ENCODE peak calls at places on chromosomes 13 and 19, in eight cellular contexts. O is pancreas, L is retinal pigment epithelial cell, P is GM12864, A is transverse colon, W is breast epithelium, C is AG04449, M is SK-N-MC. V is an unnamed sample.

GRCh38 chr13:39672378-39673132 is 17.1 kb downstream of the COG6 start:
- DNase-seq in O (no peak), L (no peak), P (no peak), A (no peak), W (no peak), C (no peak), M (no peak), V (no peak)

GRCh38 chr13:110354209-110354627 is 47.1 kb downstream of the COL4A2 start:
- DNase-seq in O (no peak), L (no peak), P (no peak), A (no peak), W (no peak), C (no peak), M (no peak), V (no peak)

GRCh38 chr19:7534531-7534980 is 961 bp upstream of the PNPLA6 start:
- DNase-seq in O (peak), L (peak), P (no peak), A (peak), W (no peak), C (no peak), M (peak), V (peak)

GRCh38 chr19:40400521-40400920 is 10.5 kb upstream of the HIPK4 start:
- DNase-seq in O (no peak), L (no peak), P (no peak), A (no peak), W (no peak), C (no peak), M (no peak), V (no peak)

GRCh38 chr13:75788494-75788991 is 152.4 kb downstream of the LMO7 start:
- DNase-seq in O (no peak), L (peak), P (no peak), A (peak), W (no peak), C (peak), M (no peak), V (peak)

GRCh38 chr13:47033216-47033615 is 136.4 kb upstream of the HTR2A start:
- DNase-seq in O (no peak), L (no peak), P (no peak), A (no peak), W (no peak), C (no peak), M (no peak), V (peak)

GRCh38 chr19:29886535-29886934 is 55.5 kb upstream of the URI1 start:
- DNase-seq in O (no peak), L (no peak), P (no peak), A (no peak), W (no peak), C (no peak), M (no peak), V (no peak)

GRCh38 chr19:35510626-35510964 is 2.9 kb downstream of the DMKN start:
- DNase-seq in O (no peak), L (no peak), P (no peak), A (no peak), W (no peak), C (no peak), M (no peak), V (no peak)

GRCh38 chr19:38466050-38466449 is 32.6 kb downstream of the RYR1 start:
- DNase-seq in O (no peak), L (no peak), P (no peak), A (no peak), W (no peak), C (no peak), M (no peak), V (no peak)

GRCh38 chr13:50290186-50290585 is 274.9 kb downstream of the KCNRG start:
- DNase-seq in O (no peak), L (no peak), P (no peak), A (no peak), W (no peak), C (no peak), M (no peak), V (no peak)

GRCh38 chr13:84126671-84127171 is 244.4 kb upstream of the SLITRK1 start:
- DNase-seq in O (no peak), L (no peak), P (no peak), A (no peak), W (no peak), C (no peak), M (no peak), V (peak)

GRCh38 chr13:39415403-39415802 is 187.6 kb downstream of the LHFPL6 start:
- DNase-seq in O (no peak), L (peak), P (no peak), A (no peak), W (no peak), C (no peak), M (no peak), V (no peak)

GRCh38 chr19:50462970-50463369 is 13.3 kb upstream of the EMC10 start:
- DNase-seq in O (no peak), L (no peak), P (no peak), A (no peak), W (no peak), C (no peak), M (no peak), V (no peak)

GRCh38 chr19:42271861-42272534 is 2.9 kb downstream of the CIC start:
- DNase-seq in O (no peak), L (no peak), P (no peak), A (no peak), W (no peak), C (no peak), M (no peak), V (no peak)

GRCh38 chr19:5881543-5882299 is 11.4 kb upstream of the FUT5 start:
- DNase-seq in O (no peak), L (no peak), P (no peak), A (no peak), W (no peak), C (no peak), M (no peak), V (no peak)

GRCh38 chr13:48123827-48124226 is 28.9 kb upstream of the MED4 start:
- DNase-seq in O (no peak), L (no peak), P (no peak), A (peak), W (no peak), C (no peak), M (no peak), V (no peak)

GRCh38 chr13:107141767-107142166 is 573.8 kb upstream of the ARGLU1 start:
- DNase-seq in O (no peak), L (no peak), P (no peak), A (no peak), W (no peak), C (no peak), M (no peak), V (no peak)

GRCh38 chr19:18574691-18575291 is 3.1 kb downstream of the UBA52 start:
- DNase-seq in O (no peak), L (no peak), P (no peak), A (no peak), W (no peak), C (no peak), M (no peak), V (no peak)

GRCh38 chr13:32134241-32134801 is 102.7 kb downstream of the FRY start:
- DNase-seq in O (no peak), L (no peak), P (no peak), A (no peak), W (no peak), C (no peak), M (no peak), V (no peak)

GRCh38 chr19:14146789-14147216 is 10.4 kb upstream of the ASF1B start:
- DNase-seq in O (no peak), L (no peak), P (no peak), A (no peak), W (no peak), C (peak), M (no peak), V (peak)

GRCh38 chr13:94480672-94481145 is 1.2 kb upstream of the DCT start:
- DNase-seq in O (no peak), L (no peak), P (no peak), A (no peak), W (no peak), C (no peak), M (peak), V (peak)

GRCh38 chr19:23075031-23075733 is 41.6 kb upstream of the ZNF730 start:
- DNase-seq in O (peak), L (peak), P (peak), A (peak), W (no peak), C (no peak), M (peak), V (peak)

GRCh38 chr13:84962141-84962750 is 837.0 kb downstream of the SLITRK6 start:
- DNase-seq in O (no peak), L (no peak), P (no peak), A (no peak), W (no peak), C (no peak), M (no peak), V (no peak)

GRCh38 chr19:14072535-14073231 is at the start of gene MISP3:
- DNase-seq in O (peak), L (no peak), P (no peak), A (peak), W (no peak), C (no peak), M (no peak), V (no peak)

GRCh38 chr13:88526853-88527215 is 855.7 kb downstream of the SLITRK5 start:
- DNase-seq in O (no peak), L (no peak), P (no peak), A (no peak), W (no peak), C (no peak), M (no peak), V (no peak)

GRCh38 chr13:108427355-108427754 is 157.8 kb downstream of the TNFSF13B start:
- DNase-seq in O (no peak), L (no peak), P (no peak), A (no peak), W (no peak), C (no peak), M (no peak), V (no peak)

GRCh38 chr13:27200413-27201066 is 28.9 kb upstream of the USP12 start:
- DNase-seq in O (no peak), L (peak), P (no peak), A (no peak), W (no peak), C (no peak), M (no peak), V (no peak)

GRCh38 chr19:18772620-18773587 is 18.2 kb downstream of the COMP start:
- DNase-seq in O (no peak), L (no peak), P (no peak), A (no peak), W (peak), C (no peak), M (no peak), V (no peak)

GRCh38 chr13:112657850-112658445 is 31.9 kb upstream of the ATP11A start:
- DNase-seq in O (no peak), L (peak), P (no peak), A (no peak), W (peak), C (peak), M (peak), V (peak)

GRCh38 chr13:31172535-31172934 is 10.8 kb upstream of the HSPH1 start:
- DNase-seq in O (no peak), L (peak), P (no peak), A (no peak), W (no peak), C (peak), M (no peak), V (peak)

GRCh38 chr19:41025871-41026270 is 34.8 kb downstream of the CYP2B6 start:
- DNase-seq in O (no peak), L (no peak), P (no peak), A (no peak), W (no peak), C (no peak), M (no peak), V (no peak)

GRCh38 chr13:109346060-109346459 is 440.3 kb downstream of the IRS2 start:
- DNase-seq in O (no peak), L (no peak), P (no peak), A (no peak), W (no peak), C (no peak), M (no peak), V (no peak)

GRCh38 chr19:29858000-29858596 is 46.3 kb downstream of the CCNE1 start:
- DNase-seq in O (no peak), L (no peak), P (no peak), A (peak), W (peak), C (no peak), M (no peak), V (no peak)

GRCh38 chr13:47790755-47791154 is 210.3 kb downstream of the SUCLA2 start:
- DNase-seq in O (no peak), L (no peak), P (no peak), A (no peak), W (no peak), C (no peak), M (no peak), V (no peak)

GRCh38 chr19:29573486-29573885 is 32.6 kb upstream of the POP4 start:
- DNase-seq in O (no peak), L (no peak), P (no peak), A (no peak), W (no peak), C (no peak), M (no peak), V (no peak)

GRCh38 chr13:105365831-105366230 is 1169.6 kb downstream of the EFNB2 start:
- DNase-seq in O (no peak), L (no peak), P (no peak), A (no peak), W (no peak), C (no peak), M (no peak), V (no peak)

GRCh38 chr19:13781547-13781946 is 7.3 kb downstream of the C19orf53 start:
- DNase-seq in O (peak), L (no peak), P (no peak), A (peak), W (no peak), C (no peak), M (no peak), V (peak)

GRCh38 chr19:57769345-57770131 is at the start of gene ZNF586:
- DNase-seq in O (peak), L (peak), P (peak), A (peak), W (peak), C (peak), M (peak), V (peak)

GRCh38 chr19:35168261-35168660 is 13.7 kb downstream of the FXYD5 start:
- DNase-seq in O (no peak), L (no peak), P (no peak), A (no peak), W (no peak), C (no peak), M (no peak), V (no peak)

GRCh38 chr13:67224148-67224846 is 5.8 kb downstream of the PCDH9 start:
- DNase-seq in O (peak), L (peak), P (no peak), A (peak), W (peak), C (peak), M (no peak), V (peak)

DNA sequence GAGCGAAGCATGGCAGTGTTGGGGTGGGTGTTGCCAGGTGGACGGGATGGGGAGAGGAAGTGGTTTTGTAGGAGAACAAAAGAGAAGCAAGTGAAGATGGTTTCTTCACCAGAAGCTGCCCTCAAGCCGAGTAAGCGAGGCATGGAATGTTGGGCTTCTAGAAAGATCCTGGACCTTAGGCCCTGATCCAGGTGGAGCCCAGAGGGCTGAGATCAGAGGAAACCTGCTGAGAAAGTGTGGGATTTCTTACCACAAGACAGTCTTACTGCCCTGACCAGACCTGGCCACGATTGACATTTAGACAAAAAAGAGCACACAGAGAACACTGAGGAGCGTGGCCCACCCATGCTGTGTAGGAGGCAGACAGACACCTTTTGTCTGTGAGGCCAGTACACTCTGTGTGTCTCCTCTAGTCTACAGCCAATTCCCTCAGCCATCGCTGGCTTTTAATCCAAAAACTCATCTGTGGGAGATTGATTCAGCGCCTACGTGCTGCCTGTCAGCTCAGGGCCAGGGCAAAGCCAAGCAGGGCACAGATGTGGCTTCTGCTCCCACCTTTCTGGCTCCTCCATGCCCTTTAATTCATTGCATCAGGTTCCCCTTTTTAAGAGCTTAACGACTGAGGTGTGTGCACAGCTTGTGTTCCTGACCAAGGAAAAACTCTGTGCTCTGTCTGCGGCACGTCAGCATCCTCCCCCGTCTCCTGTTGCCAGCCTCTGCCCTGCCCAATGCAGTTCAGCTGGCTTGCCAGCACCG is 123.3 kb downstream of the AKAP11 start:
- DNase-seq in O (no peak), L (no peak), P (no peak), A (no peak), W (no peak), C (no peak), M (no peak), V (no peak)
- H3K4me3 ChIP-seq in O (no peak), L (no peak), P (peak), A (no peak), W (no peak), C (no peak), M (no peak), V (no peak)

GRCh38 chr13:111491021-111491420 is 170.6 kb downstream of the TEX29 start:
- DNase-seq in O (no peak), L (no peak), P (no peak), A (no peak), W (no peak), C (no peak), M (no peak), V (no peak)

GRCh38 chr13:111490611-111491010 is 170.2 kb downstream of the TEX29 start:
- DNase-seq in O (no peak), L (no peak), P (no peak), A (no peak), W (peak), C (no peak), M (no peak), V (no peak)

GRCh38 chr13:111492958-111493357 is 172.5 kb downstream of the TEX29 start:
- DNase-seq in O (no peak), L (no peak), P (no peak), A (no peak), W (no peak), C (no peak), M (no peak), V (no peak)

GRCh38 chr13:111492341-111492945 is 172.0 kb downstream of the TEX29 start:
- DNase-seq in O (no peak), L (no peak), P (no peak), A (no peak), W (peak), C (no peak), M (no peak), V (no peak)

DNA sequence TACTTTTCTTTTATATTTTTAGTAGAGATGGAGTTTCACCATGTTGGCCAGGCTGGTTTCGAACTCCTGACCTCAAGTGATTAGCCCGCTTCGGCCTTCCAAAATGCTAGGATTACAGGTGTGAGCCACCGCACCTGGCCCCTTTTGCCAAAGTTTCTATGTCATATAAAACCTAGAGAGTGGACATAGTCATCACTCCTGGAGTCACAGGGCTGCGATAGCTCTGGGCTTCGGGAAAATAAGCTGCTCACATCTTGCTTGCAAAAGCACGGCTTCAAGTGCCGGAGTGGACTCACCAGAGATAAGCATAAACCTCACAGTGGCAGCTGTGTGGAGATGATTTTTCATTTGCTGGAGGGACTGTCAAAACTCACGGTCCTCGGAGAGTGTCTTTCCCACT is 171.2 kb downstream of the TEX29 start:
- DNase-seq in O (no peak), L (no peak), P (no peak), A (no peak), W (peak), C (no peak), M (no peak), V (no peak)
- H3K4me3 ChIP-seq in O (no peak), L (no peak), P (no peak), A (no peak), W (no peak), C (no peak), M (no peak), V (no peak)

GRCh38 chr19:33292595-33293254 is 9.6 kb downstream of the CEBPA start:
- DNase-seq in O (no peak), L (no peak), P (no peak), A (peak), W (no peak), C (no peak), M (no peak), V (no peak)
- H3K4me3 ChIP-seq in O (no peak), L (no peak), P (no peak), A (no peak), W (peak), C (no peak), M (peak), V (no peak)

GRCh38 chr19:45216677-45217076 is 28.5 kb downstream of the EXOC3L2 start:
- DNase-seq in O (no peak), L (no peak), P (no peak), A (no peak), W (no peak), C (no peak), M (no peak), V (no peak)

GRCh38 chr19:45218887-45219780 is 26.1 kb downstream of the EXOC3L2 start:
- DNase-seq in O (no peak), L (no peak), P (peak), A (no peak), W (no peak), C (no peak), M (no peak), V (no peak)

GRCh38 chr19:45217957-45218334 is 27.3 kb downstream of the EXOC3L2 start:
- DNase-seq in O (no peak), L (no peak), P (no peak), A (no peak), W (no peak), C (no peak), M (no peak), V (no peak)

GRCh38 chr19:45217193-45217956 is 27.8 kb downstream of the EXOC3L2 start:
- DNase-seq in O (no peak), L (no peak), P (no peak), A (no peak), W (no peak), C (no peak), M (no peak), V (no peak)

DNA sequence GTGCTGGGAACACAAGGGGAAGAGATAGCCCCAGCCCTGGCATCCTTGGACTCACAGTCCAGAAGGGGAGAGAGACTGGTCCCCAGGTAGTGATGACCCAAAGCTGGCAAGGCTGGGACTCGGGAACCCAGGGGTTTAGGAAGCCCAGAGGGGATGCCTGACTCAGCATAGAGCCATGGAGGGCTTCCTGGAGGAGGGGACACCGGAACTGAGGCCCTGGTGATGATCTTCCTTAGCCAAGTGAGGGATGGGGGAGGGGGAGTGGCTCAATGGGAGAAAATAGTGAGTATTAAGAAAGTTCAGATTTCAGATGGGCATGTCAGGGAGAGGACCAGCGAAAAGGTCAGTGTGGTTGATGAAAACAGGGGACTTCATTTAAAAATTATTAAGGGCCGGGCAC is 26.8 kb downstream of the EXOC3L2 start:
- DNase-seq in O (no peak), L (no peak), P (no peak), A (no peak), W (no peak), C (no peak), M (no peak), V (no peak)
- H3K4me3 ChIP-seq in O (no peak), L (no peak), P (no peak), A (no peak), W (no peak), C (no peak), M (no peak), V (no peak)

DNA sequence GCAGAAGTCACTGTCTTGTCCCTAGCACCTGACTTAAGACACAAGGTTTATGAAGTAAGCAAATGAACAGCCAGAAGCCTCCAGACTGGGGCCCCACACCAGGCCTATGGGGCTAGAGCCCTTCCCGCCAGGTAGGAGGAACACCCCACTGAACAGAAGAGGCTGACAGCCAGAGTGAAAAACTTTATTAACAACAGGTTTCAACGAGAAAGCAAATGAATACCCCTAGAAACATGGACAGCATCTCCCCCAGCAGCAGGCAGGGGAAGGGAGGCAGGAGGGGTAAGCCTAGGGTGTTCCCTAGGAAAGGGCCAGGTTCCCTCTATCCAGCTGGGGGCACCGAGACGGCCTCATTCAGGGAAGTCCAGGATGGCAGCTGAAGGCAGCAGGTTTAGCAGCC is 1.3 kb downstream of the WDR83 start:
- DNase-seq in O (no peak), L (no peak), P (no peak), A (no peak), W (no peak), C (no peak), M (no peak), V (no peak)
- H3K4me3 ChIP-seq in O (no peak), L (peak), P (no peak), A (no peak), W (peak), C (peak), M (peak), V (no peak)